ENCODE peak calls at places on chromosomes 7 and 10, in ten cellular contexts. Q is neural progenitor cell; U is NCI-H1092 treated with DMSO at 0.1 percent for 48 hours; P is stimulated activated CD4-positive, alpha-beta T cell treated with anti-CD3 and anti-CD28 coated beads, Interleukin-4, amount 100 ng/mL, for 1 hour; K is brain microvascular endothelial cell; M is tibial artery; H is sciatic nerve; O is natural killer cell treated with Interleukin-12 subunit alpha and Interleukin-12 subunit beta and Interleukin-15 and Interleukin-18, amount 100 ng/mL, for 72 hours; G is hepatocyte; Y is effector CD4-positive, alpha-beta T cell. J is an unnamed sample.
A peak's percentile ranks its signal among the peaks of the same experiment; 100 is the strongest.

GRCh38 chr10:124906551-124907001 is 35.3 kb upstream of the ZRANB1 start:
- DNase-seq in Y (no peak), G (no peak), U (no peak), H (no peak), P (no peak), Q (no peak), K (peak; percentile 47), O (no peak), M (peak; percentile 82), J (no peak)

GRCh38 chr7:142880886-142881505 is 4.5 kb downstream of the TRPV6 start:
- DNase-seq in Y (peak; percentile 36), H (no peak), Q (peak; percentile 61), G (peak; percentile 70), U (no peak), M (no peak), O (no peak), K (peak; percentile 11), P (peak; percentile 35), J (peak; percentile 19)

GRCh38 chr7:44762300-44762699 is 13.7 kb downstream of the ZMIZ2 start:
- DNase-seq in U (no peak), Q (no peak), G (no peak), M (no peak), O (no peak), Y (no peak), H (no peak), K (no peak), P (no peak), J (no peak)

GRCh38 chr7:96508371-96508770 is 186.5 kb upstream of the SLC25A13 start:
- DNase-seq in Y (no peak), P (no peak), K (no peak), G (no peak), O (no peak), H (no peak), U (peak; percentile 29), Q (no peak), M (no peak), J (no peak)

GRCh38 chr7:146878901-146879300 is 762.3 kb downstream of the CNTNAP2 start:
- DNase-seq in U (no peak), Y (no peak), M (no peak), P (no peak), O (no peak), G (no peak), H (no peak), K (no peak), Q (no peak), J (no peak)

GRCh38 chr7:99407849-99408346 is 499 bp downstream of the PDAP1 start:
- DNase-seq in P (peak; percentile 46), Q (peak; percentile 56), G (peak; percentile 78), O (no peak), H (peak; percentile 81), M (peak; percentile 89), U (peak; percentile 35), K (peak; percentile 69), Y (peak; percentile 30), J (no peak)

GRCh38 chr7:94188350-94188749 is 184.2 kb upstream of the BET1 start:
- DNase-seq in Q (no peak), G (no peak), P (no peak), M (no peak), H (no peak), U (no peak), Y (no peak), O (no peak), K (peak; percentile 32), J (no peak)

GRCh38 chr10:12949248-12949647 is 52.3 kb downstream of the CCDC3 start:
- DNase-seq in O (no peak), M (no peak), H (no peak), Q (no peak), U (no peak), G (no peak), Y (no peak), K (no peak), P (no peak), J (no peak)

GRCh38 chr10:4652111-4653010 is 173.6 kb upstream of the AKR1E2 start:
- DNase-seq in P (peak; percentile 35), Q (no peak), M (no peak), U (no peak), Y (no peak), H (no peak), O (no peak), K (no peak), G (no peak), J (no peak)

GRCh38 chr10:17974505-17974904 is 22.8 kb downstream of the SLC39A12 start:
- DNase-seq in G (no peak), M (no peak), P (no peak), U (no peak), Q (no peak), Y (no peak), K (no peak), H (no peak), O (no peak), J (no peak)

GRCh38 chr7:18265611-18266281 is 229.8 kb upstream of the HDAC9 start:
- DNase-seq in G (no peak), Q (no peak), K (no peak), U (no peak), O (no peak), Y (no peak), M (no peak), P (no peak), H (no peak), J (no peak)

GRCh38 chr7:25087855-25088254 is 37.2 kb downstream of the CYCS start:
- DNase-seq in P (no peak), K (no peak), O (no peak), Q (no peak), H (no peak), Y (no peak), U (no peak), G (no peak), M (no peak), J (no peak)

GRCh38 chr10:67043041-67043440 is 117.2 kb downstream of the LRRTM3 start:
- DNase-seq in O (no peak), K (no peak), G (no peak), Y (no peak), P (no peak), H (no peak), U (no peak), Q (no peak), M (no peak), J (no peak)

GRCh38 chr7:10708447-10708846 is 265.2 kb upstream of the PHF14 start:
- DNase-seq in M (no peak), G (peak; percentile 60), P (no peak), Y (no peak), U (peak; percentile 55), O (no peak), K (no peak), H (no peak), Q (peak; percentile 78), J (no peak)

GRCh38 chr10:4770766-4771553 is 55.0 kb upstream of the AKR1E2 start:
- DNase-seq in H (no peak), P (no peak), M (no peak), Q (no peak), Y (no peak), O (no peak), K (peak; percentile 77), G (peak; percentile 34), U (no peak), J (no peak)

GRCh38 chr10:71608863-71609768 is 110.5 kb downstream of the C10orf105 start:
- DNase-seq in G (peak; percentile 88), P (peak; percentile 68), K (peak; percentile 66), Q (peak; percentile 96), M (peak; percentile 86), H (peak; percentile 90), O (no peak), U (peak; percentile 54), Y (peak; percentile 44), J (peak; percentile 65)

GRCh38 chr10:91022924-91023707 is 102.2 kb upstream of the ANKRD1 start:
- DNase-seq in U (no peak), O (no peak), H (no peak), G (no peak), P (no peak), Y (no peak), Q (no peak), M (no peak), K (peak; percentile 35), J (no peak)